ENCODE peak calls at places on chromosome 18, in four cellular contexts. One of them, this sample, is unnamed.

GRCh38 chr18:75220786-75221355 is 10.3 kb downstream of the TSHZ1 start:
- DNase-seq in activated T-cell treated with anti-CD3 and anti-CD28 coated beads for 24 hours: no peak
- DNase-seq in lung: no peak
- DNase-seq in T-helper 17 cell: no peak
- DNase-seq in this sample: no peak

GRCh38 chr18:44686156-44686555 is 5.5 kb downstream of the SETBP1 start:
- DNase-seq in activated T-cell treated with anti-CD3 and anti-CD28 coated beads for 24 hours: no peak
- DNase-seq in lung: no peak
- DNase-seq in T-helper 17 cell: no peak
- DNase-seq in this sample: no peak

GRCh38 chr18:69217271-69217670 is 183.4 kb upstream of the DOK6 start:
- DNase-seq in activated T-cell treated with anti-CD3 and anti-CD28 coated beads for 24 hours: no peak
- DNase-seq in lung: no peak
- DNase-seq in T-helper 17 cell: no peak
- DNase-seq in this sample: no peak

GRCh38 chr18:55458456-55459238 is 129.3 kb downstream of the TCF4 start:
- DNase-seq in activated T-cell treated with anti-CD3 and anti-CD28 coated beads for 24 hours: no peak
- DNase-seq in lung: no peak
- DNase-seq in T-helper 17 cell: no peak
- DNase-seq in this sample: no peak

GRCh38 chr18:11163668-11164067 is 14.3 kb upstream of the PIEZO2 start:
- DNase-seq in activated T-cell treated with anti-CD3 and anti-CD28 coated beads for 24 hours: no peak
- DNase-seq in lung: no peak
- DNase-seq in T-helper 17 cell: no peak
- DNase-seq in this sample: no peak

GRCh38 chr18:61929881-61930640 is 37.3 kb upstream of the RNF152 start:
- DNase-seq in activated T-cell treated with anti-CD3 and anti-CD28 coated beads for 24 hours: no peak
- DNase-seq in lung: no peak
- DNase-seq in T-helper 17 cell: no peak
- DNase-seq in this sample: no peak

GRCh38 chr18:22504665-22505064 is 87.0 kb upstream of the CTAGE1 start:
- DNase-seq in activated T-cell treated with anti-CD3 and anti-CD28 coated beads for 24 hours: no peak
- DNase-seq in lung: no peak
- DNase-seq in T-helper 17 cell: no peak
- DNase-seq in this sample: no peak

GRCh38 chr18:8424917-8425725 is 184.1 kb upstream of the RAB12 start:
- DNase-seq in activated T-cell treated with anti-CD3 and anti-CD28 coated beads for 24 hours: no peak
- DNase-seq in lung: no peak
- DNase-seq in T-helper 17 cell: no peak
- DNase-seq in this sample: no peak

GRCh38 chr18:45357681-45358470 is 257.4 kb upstream of the SLC14A2 start:
- DNase-seq in activated T-cell treated with anti-CD3 and anti-CD28 coated beads for 24 hours: no peak
- DNase-seq in lung: no peak
- DNase-seq in T-helper 17 cell: no peak
- DNase-seq in this sample: no peak

GRCh38 chr18:34483198-34483597 is 226.9 kb upstream of the DTNA start:
- DNase-seq in activated T-cell treated with anti-CD3 and anti-CD28 coated beads for 24 hours: no peak
- DNase-seq in lung: no peak
- DNase-seq in T-helper 17 cell: no peak
- DNase-seq in this sample: no peak

GRCh38 chr18:657998-658946 is 819 bp downstream of the TYMS start:
- DNase-seq in activated T-cell treated with anti-CD3 and anti-CD28 coated beads for 24 hours: peak
- DNase-seq in lung: peak
- DNase-seq in T-helper 17 cell: peak
- DNase-seq in this sample: peak

GRCh38 chr18:25734336-25734735 is 356.1 kb downstream of the SS18 start:
- DNase-seq in activated T-cell treated with anti-CD3 and anti-CD28 coated beads for 24 hours: no peak
- DNase-seq in lung: no peak
- DNase-seq in T-helper 17 cell: no peak
- DNase-seq in this sample: no peak

GRCh38 chr18:9516437-9517064 is 41.2 kb downstream of the RALBP1 start:
- DNase-seq in activated T-cell treated with anti-CD3 and anti-CD28 coated beads for 24 hours: no peak
- DNase-seq in lung: no peak
- DNase-seq in T-helper 17 cell: no peak
- DNase-seq in this sample: peak

GRCh38 chr18:67508146-67508545 is 8.4 kb downstream of the DSEL start:
- DNase-seq in activated T-cell treated with anti-CD3 and anti-CD28 coated beads for 24 hours: no peak
- DNase-seq in lung: no peak
- DNase-seq in T-helper 17 cell: no peak
- DNase-seq in this sample: no peak

GRCh38 chr18:51621103-51621969 is 423.9 kb upstream of the MEX3C start:
- DNase-seq in activated T-cell treated with anti-CD3 and anti-CD28 coated beads for 24 hours: no peak
- DNase-seq in lung: peak
- DNase-seq in T-helper 17 cell: no peak
- DNase-seq in this sample: peak